ENCODE peak calls at places on chromosomes 3 and 15, in five cellular contexts. X, O, R, I and T are unnamed samples.

GRCh38 chr3:31733234-31733667 is 200.5 kb downstream of the STT3B start:
- DNase-seq in X (no peak), O (no peak), R (no peak), I (no peak), T (no peak)

GRCh38 chr3:50288387-50289007 is 3.7 kb downstream of the IFRD2 start:
- DNase-seq in X (no peak), O (no peak), R (no peak), I (no peak), T (no peak)

GRCh38 chr3:23948761-23949160 is 3.7 kb downstream of the NR1D2 start:
- DNase-seq in X (peak; percentile 51), O (peak; percentile 40), R (no peak), I (no peak), T (no peak)

GRCh38 chr3:153052096-153052460 is 109.9 kb upstream of the RAP2B start:
- DNase-seq in X (peak; percentile 95), O (peak; percentile 98), R (no peak), I (peak; percentile 97), T (no peak)

GRCh38 chr3:190044974-190045373 is 75.7 kb downstream of the P3H2 start:
- DNase-seq in X (no peak), O (no peak), R (no peak), I (no peak), T (no peak)

GRCh38 chr3:127817331-127817821 is 4.9 kb downstream of the MGLL start:
- DNase-seq in X (peak; percentile 84), O (peak; percentile 62), R (no peak), I (peak; percentile 74), T (no peak)

GRCh38 chr3:264394-265156 is 68.0 kb downstream of the CHL1 start:
- DNase-seq in X (peak; percentile 97), O (peak; percentile 78), R (no peak), I (peak; percentile 90), T (no peak)

GRCh38 chr3:81894598-81894997 is 133.2 kb upstream of the GBE1 start:
- DNase-seq in X (no peak), O (no peak), R (no peak), I (no peak), T (no peak)

GRCh38 chr3:108222813-108223307 is 636 bp upstream of the IFT57 start:
- DNase-seq in X (peak; percentile 18), O (no peak), R (no peak), I (no peak), T (peak; percentile 72)

GRCh38 chr15:47246317-47246716 is 471.0 kb upstream of the SEMA6D start:
- DNase-seq in X (peak; percentile 13), O (no peak), R (no peak), I (no peak), T (no peak)

GRCh38 chr15:100910556-100910955 is 8.6 kb upstream of the LRRK1 start:
- DNase-seq in X (no peak), O (no peak), R (no peak), I (no peak), T (no peak)

GRCh38 chr15:58865420-58865880 is 68.0 kb downstream of the SLTM start:
- DNase-seq in X (no peak), O (no peak), R (peak; percentile 57), I (no peak), T (no peak)

GRCh38 chr15:35173444-35174118 is 88.5 kb upstream of the NANOGP8 start:
- DNase-seq in X (peak; percentile 62), O (peak; percentile 48), R (no peak), I (peak; percentile 49), T (no peak)

GRCh38 chr3:97970929-97971460 is 1.2 kb downstream of the RIOX2 start:
- DNase-seq in X (no peak), O (no peak), R (no peak), I (no peak), T (no peak)

GRCh38 chr3:14431556-14431927 is 29.1 kb downstream of the SLC6A6 start:
- DNase-seq in X (no peak), O (no peak), R (no peak), I (no peak), T (no peak)

GRCh38 chr3:23600178-23600577 is 205.6 kb upstream of the UBE2E1 start:
- DNase-seq in X (peak; percentile 96), O (peak; percentile 80), R (no peak), I (peak; percentile 96), T (no peak)

GRCh38 chr15:69958494-69959134 is 139.1 kb downstream of the TLE3 start:
- DNase-seq in X (no peak), O (no peak), R (peak; percentile 61), I (no peak), T (no peak)

GRCh38 chr3:45647148-45647619 is 42.0 kb upstream of the SACM1L start:
- DNase-seq in X (peak; percentile 94), O (peak; percentile 92), R (no peak), I (peak; percentile 86), T (no peak)

GRCh38 chr15:50519740-50520425 is 26.6 kb downstream of the USP50 start:
- DNase-seq in X (peak; percentile 11), O (no peak), R (no peak), I (no peak), T (no peak)

GRCh38 chr3:188257384-188257961 is 103.5 kb downstream of the LPP start:
- DNase-seq in X (no peak), O (no peak), R (no peak), I (no peak), T (no peak)

GRCh38 chr3:188476930-188477329 is 323.0 kb downstream of the LPP start:
- DNase-seq in X (no peak), O (peak; percentile 40), R (no peak), I (no peak), T (peak; percentile 11)

GRCh38 chr3:190481779-190482178 is 32.1 kb upstream of the TMEM207 start:
- DNase-seq in X (no peak), O (no peak), R (no peak), I (no peak), T (no peak)

GRCh38 chr15:63922551-63923315 is 89.0 kb upstream of the HERC1 start:
- DNase-seq in X (no peak), O (no peak), R (no peak), I (no peak), T (no peak)

GRCh38 chr3:12986031-12986430 is 87.2 kb downstream of the IQSEC1 start:
- DNase-seq in X (no peak), O (no peak), R (no peak), I (no peak), T (no peak)

GRCh38 chr3:188369526-188369925 is 215.6 kb downstream of the LPP start:
- DNase-seq in X (no peak), O (no peak), R (no peak), I (no peak), T (no peak)

GRCh38 chr15:82966671-82967071 is 14.2 kb upstream of the HOMER2 start:
- DNase-seq in X (no peak), O (no peak), R (no peak), I (no peak), T (no peak)

GRCh38 chr15:76342382-76343201 is 6.0 kb downstream of the ISL2 start:
- DNase-seq in X (no peak), O (no peak), R (peak; percentile 83), I (no peak), T (peak; percentile 69)

GRCh38 chr15:88736204-88736603 is 67.0 kb upstream of the ACAN start:
- DNase-seq in X (no peak), O (no peak), R (no peak), I (no peak), T (no peak)

GRCh38 chr3:186251948-186252619 is 110.0 kb downstream of the DGKG start:
- DNase-seq in X (no peak), O (no peak), R (no peak), I (no peak), T (no peak)

GRCh38 chr15:60844431-60845174 is 365.7 kb upstream of the ICE2 start:
- DNase-seq in X (no peak), O (no peak), R (no peak), I (no peak), T (no peak)

GRCh38 chr3:47895241-47895640 is 92.3 kb downstream of the DHX30 start:
- DNase-seq in X (no peak), O (no peak), R (no peak), I (no peak), T (no peak)

GRCh38 chr3:14664170-14664569 is 10.8 kb upstream of the C3orf20 start:
- DNase-seq in X (no peak), O (no peak), R (no peak), I (no peak), T (no peak)

DNA sequence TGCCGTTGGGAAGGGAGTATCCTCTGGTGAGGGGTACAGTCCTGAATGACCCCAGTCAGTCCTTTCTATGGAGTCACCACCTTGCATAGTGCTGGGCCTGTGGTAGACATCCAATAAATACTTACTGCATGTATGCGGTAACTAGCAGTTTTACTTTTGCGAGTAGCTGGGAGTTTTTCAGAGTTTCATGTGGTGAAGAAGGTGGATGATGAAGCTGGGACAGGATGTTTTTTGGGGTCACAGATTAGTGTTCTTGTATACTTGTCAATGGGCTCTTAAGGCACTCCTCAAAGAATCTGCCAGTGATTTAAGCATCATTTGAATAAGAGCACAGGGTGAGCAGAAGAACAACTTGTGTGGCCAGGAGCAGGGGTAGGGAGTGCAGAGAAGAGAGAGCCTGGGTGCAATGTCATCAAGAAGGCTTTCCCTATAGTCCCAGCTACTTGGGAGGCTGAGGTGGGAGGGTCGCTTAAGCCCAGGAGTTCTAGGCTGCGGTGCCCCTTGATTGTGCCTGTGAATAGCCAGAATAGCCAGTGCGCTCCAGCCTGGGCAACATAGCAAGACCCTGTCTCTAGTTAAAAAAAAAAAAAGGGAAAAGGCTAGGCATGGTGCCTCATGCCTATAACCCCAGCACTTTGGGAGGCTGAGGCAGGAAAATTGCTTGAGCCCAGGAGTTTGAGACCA is 22.1 kb downstream of the PPCDC start:
- DNase-seq in X (no peak), O (no peak), R (no peak), I (no peak), T (no peak)
- H3K9ac ChIP-seq in X (no peak overlapping the region), O (no peak overlapping the region), R (no peak overlapping the region), I (no peak overlapping the region), T (no peak overlapping the region)

GRCh38 chr3:100702082-100703014 is 6.9 kb upstream of the TFG start:
- DNase-seq in X (no peak), O (no peak), R (no peak), I (no peak), T (no peak)
- H3K9ac ChIP-seq in X (no peak overlapping the region), O (no peak overlapping the region), R (no peak overlapping the region), I (no peak overlapping the region), T (no peak overlapping the region)

GRCh38 chr15:81265944-81266775 is 57.8 kb downstream of the STARD5 start:
- DNase-seq in X (peak; percentile 80), O (peak; percentile 72), R (peak; percentile 87), I (peak; percentile 42), T (peak; percentile 91)
- H3K9ac ChIP-seq in X (no peak overlapping the region), O (peak overlapping the region; percentile 36), R (no peak overlapping the region), I (no peak overlapping the region), T (no peak overlapping the region)

GRCh38 chr3:105542604-105543003 is 175.9 kb downstream of the ALCAM start:
- DNase-seq in X (no peak), O (no peak), R (no peak), I (no peak), T (no peak)
- H3K9ac ChIP-seq in X (no peak overlapping the region), O (no peak overlapping the region), R (no peak overlapping the region), I (no peak overlapping the region), T (no peak overlapping the region)

GRCh38 chr3:55164191-55164590 is 236.3 kb upstream of the LRTM1 start:
- DNase-seq in X (no peak), O (peak; percentile 45), R (no peak), I (no peak), T (no peak)
- H3K9ac ChIP-seq in X (no peak overlapping the region), O (no peak overlapping the region), R (no peak overlapping the region), I (no peak overlapping the region), T (no peak overlapping the region)

GRCh38 chr3:133138017-133138416 is 99.8 kb downstream of the TMEM108 start:
- DNase-seq in X (no peak), O (no peak), R (no peak), I (no peak), T (no peak)
- H3K9ac ChIP-seq in X (no peak overlapping the region), O (no peak overlapping the region), R (no peak overlapping the region), I (no peak overlapping the region), T (no peak overlapping the region)